ENCODE peak calls at places on chromosomes 3 and 15, in seven cellular contexts. X is fibroblast of the aortic adventitia, G is body of pancreas, B is BE2C, H is HepG2, V is suprapubic skin, S is AG10803. W is an unnamed sample.

GRCh38 chr3:112043621-112044201 is 9.2 kb downstream of the TMPRSS7 start:
- DNase-seq in G (peak; percentile 50), S (peak; percentile 76), B (peak; percentile 56), V (peak; percentile 67), H (peak; percentile 62), X (peak; percentile 82), W (peak; percentile 79)

GRCh38 chr3:127673191-127674098 is 693 bp downstream of the ABTB1 start:
- DNase-seq in G (peak; percentile 64), H (no peak), X (peak; percentile 56), S (peak; percentile 49), V (peak; percentile 75), B (peak; percentile 70), W (peak; percentile 52)

GRCh38 chr3:43787330-43787729 is 96.6 kb downstream of the ABHD5 start:
- DNase-seq in H (no peak), S (no peak), B (no peak), X (no peak), V (no peak), G (no peak), W (no peak)

GRCh38 chr3:111151438-111151837 is 79.8 kb downstream of the NECTIN3 start:
- DNase-seq in S (peak; percentile 75), H (peak; percentile 27), B (no peak), X (peak; percentile 61), V (no peak), G (no peak), W (peak; percentile 76)

GRCh38 chr3:101829066-101829830 is 20.1 kb upstream of the NFKBIZ start:
- DNase-seq in S (peak; percentile 64), X (peak; percentile 70), H (no peak), V (peak; percentile 79), G (peak; percentile 52), B (no peak), W (peak; percentile 49)

GRCh38 chr3:72977060-72977459 is 19.6 kb upstream of the PPP4R2 start:
- DNase-seq in B (no peak), H (no peak), V (no peak), X (no peak), S (no peak), G (no peak), W (no peak)

GRCh38 chr3:196274585-196274984 is 12.9 kb downstream of the PCYT1A start:
- DNase-seq in G (no peak), B (no peak), X (no peak), S (no peak), V (no peak), H (no peak), W (peak; percentile 20)

GRCh38 chr3:126500016-126500415 is 17.6 kb downstream of the UROC1 start:
- DNase-seq in G (no peak), X (no peak), B (no peak), S (no peak), H (no peak), V (peak; percentile 51), W (no peak)

GRCh38 chr3:197151562-197151961 is 121.9 kb upstream of the MELTF start:
- DNase-seq in S (peak; percentile 64), H (peak; percentile 28), B (peak; percentile 23), V (no peak), X (peak; percentile 70), G (peak; percentile 37), W (peak; percentile 55)

GRCh38 chr15:45842151-45842550 is 207.3 kb downstream of the SQOR start:
- DNase-seq in B (no peak), V (no peak), G (peak; percentile 68), X (no peak), S (no peak), H (peak; percentile 23), W (no peak)

DNA sequence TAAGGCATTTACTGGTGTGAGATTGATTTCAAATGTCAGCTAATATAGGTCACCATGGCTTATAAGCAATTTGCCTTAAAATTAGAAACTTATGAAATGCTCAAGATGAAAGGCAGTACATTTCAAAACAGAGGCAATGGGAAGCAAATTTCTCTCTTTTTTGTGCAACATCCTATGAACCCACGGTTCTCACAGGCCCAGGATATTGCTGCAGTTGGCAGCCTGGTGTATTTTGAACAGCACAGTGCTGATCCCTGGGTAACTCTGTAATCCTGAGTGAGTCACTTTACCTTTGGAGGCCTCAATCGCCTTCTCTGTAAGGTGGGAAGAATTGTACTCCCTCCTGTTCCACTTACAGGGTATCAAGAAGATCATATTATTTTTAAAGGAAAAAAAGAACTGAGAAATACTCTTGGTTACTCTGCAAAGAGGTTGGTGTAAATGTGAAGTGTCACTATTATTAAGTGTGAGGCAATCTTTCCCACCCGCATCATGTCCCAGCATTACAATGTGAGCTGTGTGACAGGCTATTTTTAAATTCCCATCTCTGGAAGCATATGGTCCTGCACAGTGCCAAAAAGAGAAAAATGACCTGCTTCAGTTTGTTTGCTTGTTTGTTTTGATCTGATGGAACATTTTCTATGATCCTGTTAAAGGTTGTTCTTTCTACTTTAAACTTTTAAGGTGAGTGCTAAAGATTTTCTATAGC is 190.1 kb upstream of the LPP start:
- DNase-seq in V (no peak), G (no peak), S (peak; percentile 63), B (no peak), H (no peak), X (no peak), W (no peak)
- H3K4me3 ChIP-seq in V (no peak overlapping the region), G (no peak overlapping the region), S (no peak overlapping the region), B (no peak overlapping the region), H (no peak overlapping the region), X (no peak overlapping the region), W (no peak overlapping the region)

DNA sequence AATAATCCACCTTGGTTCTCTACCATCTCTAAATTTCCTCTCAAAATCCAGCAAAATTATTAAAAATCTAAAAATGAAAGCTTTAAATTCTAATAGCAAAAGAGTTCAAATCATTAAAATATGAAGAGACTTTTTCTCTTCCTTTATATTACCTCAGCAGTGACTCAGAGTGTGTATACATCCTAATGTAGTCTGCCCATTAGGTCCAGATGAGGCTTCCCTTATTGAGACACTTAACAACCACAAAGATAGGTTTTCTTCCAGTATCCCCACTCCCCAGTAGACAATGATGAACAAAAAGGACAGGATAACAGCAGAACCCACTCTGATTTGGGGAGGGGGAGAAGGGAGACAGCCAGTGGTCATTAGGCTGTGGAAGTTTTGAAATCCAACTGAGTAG is 61.5 kb upstream of the DCBLD2 start:
- DNase-seq in G (no peak), X (no peak), H (no peak), B (no peak), S (no peak), V (no peak), W (no peak)
- H3K4me3 ChIP-seq in G (no peak overlapping the region), X (no peak overlapping the region), H (no peak overlapping the region), B (no peak overlapping the region), S (no peak overlapping the region), V (no peak overlapping the region), W (no peak overlapping the region)

DNA sequence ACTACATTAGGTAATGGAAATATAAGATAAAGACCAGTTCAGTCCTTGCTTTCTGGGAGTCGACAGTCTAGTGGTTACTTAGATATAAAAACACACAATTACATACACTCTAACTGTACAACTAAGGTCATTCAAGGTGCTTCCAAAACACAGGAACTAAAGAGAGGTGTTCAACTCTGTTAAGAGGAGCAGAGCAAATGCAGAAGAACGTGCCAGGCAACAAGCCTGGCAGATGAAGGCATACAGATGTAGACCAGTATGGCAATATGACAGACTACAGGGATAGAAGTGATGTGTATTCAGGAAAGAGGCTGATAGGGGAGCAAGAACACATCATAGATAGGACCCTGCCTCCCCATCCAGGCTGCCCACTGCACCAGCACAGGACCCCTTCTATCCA is 78.3 kb downstream of the CBLB start:
- DNase-seq in V (no peak), S (no peak), H (no peak), X (no peak), B (no peak), G (no peak), W (no peak)
- H3K4me3 ChIP-seq in V (no peak overlapping the region), S (peak overlapping the region; percentile 21), H (no peak overlapping the region), X (peak overlapping the region; percentile 2), B (no peak overlapping the region), G (no peak overlapping the region), W (no peak overlapping the region)

DNA sequence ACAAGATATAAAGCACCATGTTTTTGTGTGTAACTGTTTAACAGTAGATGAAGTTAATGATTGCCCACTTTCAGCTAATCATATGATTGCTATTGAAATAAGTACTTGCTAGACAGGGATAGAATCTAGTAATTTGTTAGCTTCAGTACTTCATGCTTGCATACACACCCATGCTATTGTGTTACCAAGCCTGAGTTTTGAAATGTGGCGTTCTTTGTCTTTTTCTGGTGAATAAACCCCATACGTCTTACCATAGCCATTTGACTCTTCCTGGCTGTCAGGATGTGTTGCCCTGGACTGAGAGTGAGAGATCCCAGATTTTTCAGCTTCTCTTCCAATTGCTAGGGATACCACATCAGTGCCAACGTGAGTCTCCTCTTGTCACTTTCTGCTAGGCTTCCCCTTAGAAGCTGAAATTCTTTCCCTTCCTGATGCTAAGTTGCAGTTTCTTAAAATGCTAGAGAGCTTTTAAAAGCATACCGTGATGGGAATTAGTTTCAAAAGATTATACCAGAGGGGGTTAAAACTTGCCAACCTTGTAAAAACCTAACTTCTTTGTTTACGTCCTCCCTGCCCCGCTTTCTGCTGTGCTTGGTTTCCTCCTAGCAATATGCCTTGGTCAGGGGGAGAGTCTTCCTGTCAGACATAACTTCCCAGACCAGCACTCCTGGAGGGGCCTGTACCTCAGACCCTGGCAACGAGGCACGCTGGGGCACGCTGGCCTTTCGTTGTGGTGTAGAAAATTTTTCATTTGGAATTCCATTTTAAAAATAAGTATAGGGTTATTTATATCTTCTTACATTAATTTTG is 62.9 kb upstream of the ULK4 start:
- DNase-seq in G (no peak), H (no peak), S (no peak), V (no peak), X (no peak), B (no peak), W (peak; percentile 42)
- H3K4me3 ChIP-seq in G (no peak overlapping the region), H (no peak overlapping the region), S (peak overlapping the region; percentile 8), V (no peak overlapping the region), X (no peak overlapping the region), B (no peak overlapping the region), W (no peak overlapping the region)

GRCh38 chr3:47792699-47793098 is 10.2 kb upstream of the DHX30 start:
- DNase-seq in H (no peak), B (no peak), X (no peak), S (no peak), V (no peak), G (no peak), W (no peak)
- H3K4me3 ChIP-seq in H (no peak overlapping the region), B (no peak overlapping the region), X (no peak overlapping the region), S (no peak overlapping the region), V (no peak overlapping the region), G (no peak overlapping the region), W (no peak overlapping the region)

GRCh38 chr3:50242778-50243551 is 7.0 kb downstream of the GNAI2 start:
- DNase-seq in S (peak; percentile 51), B (no peak), X (peak; percentile 59), G (no peak), H (no peak), V (no peak), W (peak; percentile 55)

GRCh38 chr3:50242371-50242770 is 6.4 kb downstream of the GNAI2 start:
- DNase-seq in X (no peak), V (no peak), G (no peak), S (no peak), B (no peak), H (no peak), W (no peak)

GRCh38 chr3:50245251-50245745 is 9.3 kb downstream of the GNAI2 start:
- DNase-seq in H (no peak), V (no peak), S (no peak), G (no peak), B (no peak), X (no peak), W (no peak)

GRCh38 chr3:50241163-50241562 is 5.2 kb downstream of the GNAI2 start:
- DNase-seq in V (no peak), X (no peak), B (no peak), S (no peak), G (no peak), H (no peak), W (no peak)

DNA sequence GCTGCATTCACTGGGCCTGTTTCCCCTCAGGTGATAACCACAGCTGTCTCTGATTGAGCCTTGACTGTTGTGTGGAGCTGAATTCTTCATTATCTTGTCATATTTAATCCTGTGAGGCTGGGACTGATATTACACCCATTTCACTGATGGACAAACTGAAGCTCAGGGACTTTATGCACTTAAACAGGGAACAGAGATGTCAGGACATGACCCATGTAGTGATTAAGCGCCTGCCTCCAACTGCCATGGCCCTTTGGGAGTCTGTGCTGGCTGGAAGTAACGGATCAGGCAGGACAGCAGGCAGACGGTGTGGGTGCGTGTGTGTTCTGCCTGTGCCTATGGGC is 7.5 kb downstream of the GNAI2 start:
- DNase-seq in S (no peak), V (no peak), H (no peak), B (no peak), X (no peak), G (no peak), W (no peak)
- H3K4me3 ChIP-seq in S (no peak overlapping the region), V (peak overlapping the region; percentile 19), H (no peak overlapping the region), B (no peak overlapping the region), X (no peak overlapping the region), G (no peak overlapping the region), W (no peak overlapping the region)